ENCODE peak calls at places on chromosomes 7 and 10, in six cellular contexts. Z is activated CD4-positive, alpha-beta T cell treated with anti-CD3 and anti-CD28 coated beads, Interleukin-2, amount 50 U/mL, for 24 hours; A is NK-92 treated with Interleukin-12 subunit alpha and Interleukin-12 subunit beta, amount 100 ng/mL, for 24 hours; J is fibroblast of lung; C is body of pancreas; G is tibial artery. H is an unnamed sample.

GRCh38 chr10:58291538-58292174 is 22.7 kb downstream of the CISD1 start:
- DNase-seq in G (no peak), J (peak; percentile 47), Z (no peak), C (peak; percentile 38), A (no peak), H (no peak)

GRCh38 chr10:116798859-116799258 is 50.4 kb upstream of the ENO4 start:
- DNase-seq in C (no peak), Z (no peak), G (no peak), J (no peak), A (no peak), H (no peak)

GRCh38 chr7:80896856-80897598 is 21.8 kb downstream of the SEMA3C start:
- DNase-seq in C (no peak), Z (no peak), J (no peak), A (no peak), G (no peak), H (no peak)

GRCh38 chr7:128530855-128531104 is 54.2 kb downstream of the METTL2B start:
- DNase-seq in C (no peak), Z (no peak), A (no peak), J (no peak), G (no peak), H (no peak)

GRCh38 chr7:74092321-74092963 is 8.8 kb downstream of the LIMK1 start:
- DNase-seq in Z (no peak), C (no peak), J (no peak), G (no peak), A (peak; percentile 67), H (no peak)

GRCh38 chr7:106284516-106285050 is at the start of gene NAMPT:
- DNase-seq in J (peak; percentile 17), G (peak; percentile 77), Z (no peak), C (peak; percentile 63), A (peak; percentile 78), H (peak; percentile 93)

GRCh38 chr7:703049-703448 is 23.4 kb upstream of the DNAAF5 start:
- DNase-seq in Z (no peak), A (no peak), J (no peak), C (no peak), G (no peak), H (no peak)

GRCh38 chr10:31099664-31100063 is 68.0 kb upstream of the ZNF438 start:
- DNase-seq in J (peak; percentile 67), A (no peak), Z (no peak), C (peak; percentile 48), G (no peak), H (no peak)

GRCh38 chr7:74306737-74307469 is 17.7 kb downstream of the CLIP2 start:
- DNase-seq in C (peak; percentile 66), J (peak; percentile 84), A (no peak), Z (no peak), G (peak; percentile 81), H (no peak)

GRCh38 chr10:20181408-20181807 is 365.2 kb downstream of the PLXDC2 start:
- DNase-seq in Z (no peak), A (no peak), G (no peak), C (no peak), J (no peak), H (no peak)

GRCh38 chr10:125264752-125265578 is 104.6 kb upstream of the CTBP2 start:
- DNase-seq in A (no peak), Z (no peak), G (no peak), J (no peak), C (no peak), H (no peak)

GRCh38 chr7:132910657-132911056 is 171.2 kb downstream of the CHCHD3 start:
- DNase-seq in J (no peak), A (no peak), C (no peak), G (no peak), Z (no peak), H (no peak)

GRCh38 chr10:5538892-5539651 is 14.3 kb downstream of the CALML3 start:
- DNase-seq in Z (no peak), G (peak; percentile 53), A (no peak), J (peak; percentile 11), C (peak; percentile 3), H (no peak)

GRCh38 chr10:118373786-118374185 is 31.7 kb upstream of the FAM204A start:
- DNase-seq in G (no peak), Z (no peak), J (peak; percentile 91), A (no peak), C (no peak), H (no peak)

GRCh38 chr7:13949450-13949849 is 40.0 kb downstream of the ETV1 start:
- DNase-seq in Z (no peak), C (no peak), G (no peak), A (no peak), J (no peak), H (no peak)

GRCh38 chr10:113294868-113295267 is 258.0 kb upstream of the HABP2 start:
- DNase-seq in Z (no peak), C (peak; percentile 59), J (no peak), A (no peak), G (no peak), H (no peak)

GRCh38 chr7:132518102-132518838 is 58.0 kb downstream of the PLXNA4 start:
- DNase-seq in G (no peak), A (no peak), C (no peak), Z (no peak), J (no peak), H (no peak)

GRCh38 chr7:73621168-73622063 is 2.9 kb downstream of the MLXIPL start:
- DNase-seq in Z (no peak), J (no peak), A (no peak), G (no peak), C (no peak), H (no peak)

H was measured in stimulated activated CD4-positive, alpha-beta T cell treated with anti-CD3 and anti-CD28 coated beads, Interleukin-1b, Interleukin-23, amount 100 ng/mL, for 1 hour.